ENCODE peak calls at places on chromosome 21, in four cellular contexts. Q is HFF-Myc; A is HL-60; G is CD4-positive, CD25-positive, alpha-beta regulatory T cell. Y is an unnamed sample.

GRCh38 chr21:34360488-34361241 is 3.1 kb upstream of the KCNE2 start:
- DNase-seq in G (no peak), A (no peak), Q (no peak), Y (no peak)

GRCh38 chr21:39062196-39062900 is 120.9 kb downstream of the PSMG1 start:
- DNase-seq in A (no peak), Q (no peak), G (no peak), Y (no peak)

GRCh38 chr21:27298465-27298864 is 331.6 kb upstream of the ADAMTS5 start:
- DNase-seq in A (no peak), G (no peak), Q (no peak), Y (no peak)

GRCh38 chr21:42564561-42564971 is 50.9 kb downstream of the SLC37A1 start:
- DNase-seq in G (no peak), A (no peak), Q (no peak), Y (no peak)

GRCh38 chr21:34008618-34009017 is 64.8 kb upstream of the MRPS6 start:
- DNase-seq in Q (no peak), G (no peak), A (no peak), Y (no peak)

GRCh38 chr21:20943476-20944085 is 54.6 kb upstream of the NCAM2 start:
- DNase-seq in Q (no peak), G (no peak), A (no peak), Y (no peak)

GRCh38 chr21:39775816-39776215 is 30.8 kb downstream of the IGSF5 start:
- DNase-seq in A (no peak), G (no peak), Q (no peak), Y (no peak)

GRCh38 chr21:27429612-27430361 is 462.9 kb upstream of the ADAMTS5 start:
- DNase-seq in Q (no peak), G (no peak), A (no peak), Y (no peak)

GRCh38 chr21:41640756-41641509 is 125.9 kb downstream of the RIPK4 start:
- DNase-seq in Q (no peak), G (no peak), A (no peak), Y (no peak)

GRCh38 chr21:32819702-32820101 is 48.1 kb upstream of the PAXBP1 start:
- DNase-seq in G (no peak), A (no peak), Q (peak; percentile 90), Y (no peak)

GRCh38 chr21:41135715-41136114 is 32.2 kb upstream of the BACE2 start:
- DNase-seq in G (no peak), Q (no peak), A (no peak), Y (no peak)

GRCh38 chr21:38054334-38054733 is 138.1 kb upstream of the KCNJ6 start:
- DNase-seq in Q (no peak), A (no peak), G (no peak), Y (no peak)

GRCh38 chr21:35565204-35565611 is 495.1 kb downstream of the SETD4 start:
- DNase-seq in A (no peak), G (no peak), Q (peak; percentile 52), Y (no peak)

GRCh38 chr21:27532081-27532480 is 565.2 kb upstream of the ADAMTS5 start:
- DNase-seq in G (no peak), A (no peak), Q (peak; percentile 29), Y (no peak)

GRCh38 chr21:24856326-24856725 is 751.0 kb downstream of the MRPL39 start:
- DNase-seq in A (no peak), G (no peak), Q (no peak), Y (no peak)

GRCh38 chr21:44905725-44906084 is 15.0 kb downstream of the ITGB2 start:
- DNase-seq in G (no peak), A (no peak), Q (no peak), Y (no peak)

GRCh38 chr21:44908496-44908895 is 12.2 kb downstream of the ITGB2 start:
- DNase-seq in Q (no peak), A (no peak), G (no peak), Y (no peak)

GRCh38 chr21:44908908-44909307 is 11.8 kb downstream of the ITGB2 start:
- DNase-seq in A (no peak), G (no peak), Q (no peak), Y (no peak)

GRCh38 chr21:44907966-44908364 is 12.7 kb downstream of the ITGB2 start:
- DNase-seq in A (no peak), G (no peak), Q (no peak), Y (peak; percentile 4)

DNA sequence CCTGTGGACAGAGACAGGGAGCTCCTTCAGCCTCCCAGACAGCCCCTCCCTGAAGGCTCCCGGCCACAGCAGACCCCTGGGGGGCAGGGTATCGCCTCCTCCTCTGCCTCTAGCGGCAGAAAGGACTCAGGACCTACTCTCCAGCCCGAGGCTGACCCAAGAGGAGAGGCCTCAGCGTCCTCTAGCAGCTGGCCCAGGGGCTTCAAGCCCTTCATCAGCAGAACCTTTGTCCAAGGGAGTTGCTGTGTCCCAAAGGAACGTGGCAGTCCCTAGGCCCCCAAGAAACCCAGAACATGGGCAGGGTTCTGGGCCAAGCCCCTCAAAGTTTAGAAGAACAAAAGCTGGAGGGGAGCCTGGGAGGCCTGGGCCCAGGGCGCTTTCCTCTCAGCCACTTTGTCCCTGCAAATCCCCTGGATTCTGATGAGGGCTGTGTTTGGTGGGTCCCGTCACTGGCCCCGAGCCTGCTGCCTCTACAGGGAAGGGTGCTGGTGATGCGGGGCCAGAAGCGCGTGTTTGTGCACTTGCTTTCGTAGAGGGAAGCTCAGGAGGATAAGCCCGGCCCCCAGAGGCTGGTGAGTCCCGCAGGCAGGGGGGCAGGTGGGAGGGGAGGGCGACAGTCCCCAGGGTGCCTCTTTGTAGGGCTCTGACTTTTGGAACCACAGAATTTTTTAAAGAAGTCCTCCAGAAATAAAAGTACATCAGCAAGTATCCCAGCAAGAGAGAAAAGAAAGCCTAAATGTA is 13.3 kb downstream of the ITGB2 start:
- DNase-seq in Q (no peak), G (no peak), A (no peak), Y (no peak)
- H3K4me3 ChIP-seq in Q (no peak overlapping the region), G (no peak overlapping the region), A (no peak overlapping the region), Y (no peak overlapping the region)

DNA sequence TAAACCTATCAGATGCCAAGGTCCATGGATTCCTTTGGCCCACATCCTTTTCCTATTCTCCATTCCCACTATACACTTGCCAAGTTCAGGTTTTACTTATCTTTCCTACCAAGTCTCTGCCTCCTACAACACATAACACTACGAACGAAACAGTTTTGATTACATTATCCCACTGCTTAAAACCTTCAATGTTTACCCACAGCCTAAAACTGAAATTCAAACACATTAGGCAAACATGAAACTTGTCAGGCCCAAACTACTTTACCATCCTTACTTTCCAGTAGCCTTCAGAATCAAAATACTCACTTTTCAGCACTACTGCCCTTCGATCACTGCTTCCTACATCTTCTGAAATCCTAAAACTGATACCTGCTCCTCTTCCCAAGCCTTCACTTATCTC is 3.0 kb downstream of the SCAF4 start:
- DNase-seq in G (no peak), A (no peak), Q (no peak), Y (no peak)
- H3K4me3 ChIP-seq in G (peak overlapping the region; percentile 91), A (no peak overlapping the region), Q (no peak overlapping the region), Y (no peak overlapping the region)

GRCh38 chr21:45765375-45765774 is 121.8 kb downstream of the PCBP3 start:
- DNase-seq in A (no peak), Q (no peak), G (no peak), Y (no peak)

GRCh38 chr21:45761703-45762102 is 118.2 kb downstream of the PCBP3 start:
- DNase-seq in G (no peak), A (no peak), Q (no peak), Y (no peak)

GRCh38 chr21:45764792-45765191 is 121.3 kb downstream of the PCBP3 start:
- DNase-seq in G (no peak), A (no peak), Q (no peak), Y (no peak)

GRCh38 chr21:45763074-45763473 is 119.5 kb downstream of the PCBP3 start:
- DNase-seq in G (no peak), Q (no peak), A (no peak), Y (no peak)

DNA sequence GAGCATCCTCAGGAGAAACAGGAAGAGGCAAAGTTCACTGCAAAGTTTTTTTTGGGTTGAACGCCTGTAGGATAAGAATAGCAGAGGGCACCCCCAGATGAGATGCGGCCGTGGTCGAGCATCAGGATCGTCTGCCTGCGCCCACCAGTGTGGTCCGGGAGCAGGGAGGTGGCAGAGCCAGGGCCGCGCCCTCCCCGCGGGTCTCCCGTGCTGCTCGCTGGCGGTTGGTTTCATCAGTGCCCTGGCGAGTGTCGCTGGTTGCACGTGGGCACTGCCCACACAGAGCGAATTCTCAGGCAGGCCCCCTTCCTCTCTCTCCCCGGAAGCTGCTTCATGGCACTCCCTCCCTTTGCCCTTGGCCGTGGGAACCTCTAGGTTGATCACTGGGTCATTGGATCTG is 120.0 kb downstream of the PCBP3 start:
- DNase-seq in Q (no peak), G (no peak), A (no peak), Y (no peak)
- H3K4me3 ChIP-seq in Q (no peak overlapping the region), G (no peak overlapping the region), A (no peak overlapping the region), Y (no peak overlapping the region)

GRCh38 chr21:44933199-44933937 is 6.5 kb upstream of the SLX9 start:
- DNase-seq in Q (no peak), G (no peak), A (no peak), Y (no peak)
- H3K4me3 ChIP-seq in Q (no peak overlapping the region), G (no peak overlapping the region), A (no peak overlapping the region), Y (no peak overlapping the region)

DNA sequence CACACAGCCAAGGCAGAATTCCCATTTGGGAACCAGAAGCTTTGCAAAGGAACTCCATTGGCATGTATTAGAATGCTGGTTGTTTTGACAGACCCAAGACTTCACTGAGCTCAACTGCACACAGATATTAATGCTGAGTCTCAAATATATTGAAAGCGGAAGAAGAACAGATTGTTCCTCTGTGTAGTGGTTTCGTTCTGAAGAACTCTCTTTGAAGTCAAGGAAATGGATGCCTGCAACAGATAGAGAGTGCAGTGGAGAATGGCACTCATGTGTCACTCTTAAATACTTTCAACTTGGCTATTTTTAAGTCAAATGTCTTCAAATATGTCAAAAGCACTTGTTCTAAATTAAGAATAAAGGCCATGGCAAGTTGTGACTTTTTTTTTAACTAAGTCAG is 387.5 kb downstream of the LTN1 start:
- DNase-seq in A (no peak), Q (no peak), G (peak; percentile 64), Y (no peak)
- H3K4me3 ChIP-seq in A (no peak overlapping the region), Q (no peak overlapping the region), G (peak overlapping the region; percentile 43), Y (no peak overlapping the region)

GRCh38 chr21:17139696-17140095 is 373.1 kb upstream of the CXADR start:
- DNase-seq in Q (no peak), A (no peak), G (no peak), Y (no peak)
- H3K4me3 ChIP-seq in Q (no peak overlapping the region), A (peak overlapping the region; percentile 20), G (peak overlapping the region; percentile 73), Y (peak overlapping the region; percentile 24)

DNA sequence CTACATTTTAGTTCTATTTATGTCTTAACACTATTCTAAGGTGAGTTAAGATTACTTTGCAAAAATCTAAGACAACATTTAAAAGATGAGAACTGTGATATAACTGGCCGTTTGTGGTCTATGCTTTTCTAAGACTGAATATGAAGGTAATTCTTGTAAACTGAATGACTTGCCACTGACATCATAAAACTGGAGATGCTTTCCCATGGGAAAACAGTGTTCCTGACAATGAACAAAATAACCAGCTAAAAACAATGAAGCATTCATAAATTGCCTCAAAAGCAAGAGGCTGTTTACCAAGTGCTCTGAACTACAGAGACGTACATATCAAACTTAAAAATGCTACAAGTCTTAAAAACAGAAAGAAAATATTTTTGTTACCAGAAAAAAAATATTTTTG is 54.7 kb downstream of the APP start:
- DNase-seq in G (no peak), Q (no peak), A (no peak), Y (no peak)
- H3K4me3 ChIP-seq in G (no peak overlapping the region), Q (no peak overlapping the region), A (no peak overlapping the region), Y (no peak overlapping the region)

DNA sequence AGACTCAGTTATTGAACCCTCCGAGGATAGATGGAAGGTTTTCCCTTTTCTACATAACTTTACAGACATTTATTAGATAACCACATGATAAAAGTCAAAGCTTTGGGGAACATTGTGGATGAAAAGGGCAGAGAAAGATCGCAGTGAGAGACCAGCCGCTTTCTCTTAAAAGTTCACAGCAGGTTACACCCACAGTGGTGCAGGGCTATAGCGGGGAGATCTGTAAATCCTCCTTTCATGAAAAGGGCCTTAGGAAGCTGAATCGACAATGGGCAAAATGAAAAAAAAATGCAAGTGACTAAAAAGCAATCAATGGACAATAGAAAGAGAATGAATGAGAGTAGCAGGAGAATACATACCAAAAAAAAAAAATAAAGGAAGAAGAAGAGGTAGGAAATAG is 218.6 kb downstream of the GRIK1 start:
- DNase-seq in G (no peak), Q (no peak), A (no peak), Y (no peak)
- H3K4me3 ChIP-seq in G (no peak overlapping the region), Q (no peak overlapping the region), A (no peak overlapping the region), Y (no peak overlapping the region)

Y was measured in CD8-positive, alpha-beta T cell.